ENCODE peak calls at places on chromosomes 12 and 14, in nine cellular contexts. One of them, this sample, is unnamed. For H3K4me1, the result is how much of the 10 kb centered on the place peaks cover.

GRCh38 chr14:60396718-60397343 is 89.0 kb downstream of the C14orf39 start:
- DNase-seq in CD8-positive, alpha-beta T cell: no peak
- DNase-seq in tibial artery: no peak
- DNase-seq in CD4-positive, CD25-positive, alpha-beta regulatory T cell: no peak
- DNase-seq in neuronal stem cell: no peak
- DNase-seq in IMR-90: peak
- DNase-seq in uterus: no peak
- DNase-seq in CD4-positive, alpha-beta memory T cell: no peak
- DNase-seq in fibroblast of lung: peak
- DNase-seq in this sample: no peak

GRCh38 chr14:94769413-94770250 is at the start of gene GSC:
- DNase-seq in CD8-positive, alpha-beta T cell: no peak
- DNase-seq in tibial artery: no peak
- DNase-seq in CD4-positive, CD25-positive, alpha-beta regulatory T cell: no peak
- DNase-seq in neuronal stem cell: no peak
- DNase-seq in IMR-90: peak
- DNase-seq in uterus: no peak
- DNase-seq in CD4-positive, alpha-beta memory T cell: no peak
- DNase-seq in fibroblast of lung: peak
- DNase-seq in this sample: peak

GRCh38 chr12:96311191-96311590 is 89.0 kb downstream of the CDK17 start:
- DNase-seq in CD8-positive, alpha-beta T cell: no peak
- DNase-seq in tibial artery: no peak
- DNase-seq in CD4-positive, CD25-positive, alpha-beta regulatory T cell: no peak
- DNase-seq in neuronal stem cell: no peak
- DNase-seq in IMR-90: no peak
- DNase-seq in uterus: no peak
- DNase-seq in CD4-positive, alpha-beta memory T cell: no peak
- DNase-seq in fibroblast of lung: no peak
- DNase-seq in this sample: no peak

GRCh38 chr12:32440120-32440865 is 40.9 kb downstream of the FGD4 start:
- DNase-seq in CD8-positive, alpha-beta T cell: no peak
- DNase-seq in tibial artery: no peak
- DNase-seq in CD4-positive, CD25-positive, alpha-beta regulatory T cell: no peak
- DNase-seq in neuronal stem cell: no peak
- DNase-seq in IMR-90: no peak
- DNase-seq in uterus: no peak
- DNase-seq in CD4-positive, alpha-beta memory T cell: no peak
- DNase-seq in fibroblast of lung: no peak
- DNase-seq in this sample: no peak

GRCh38 chr12:26077915-26078314 is 46.9 kb downstream of the BHLHE41 start:
- DNase-seq in CD8-positive, alpha-beta T cell: no peak
- DNase-seq in tibial artery: no peak
- DNase-seq in CD4-positive, CD25-positive, alpha-beta regulatory T cell: no peak
- DNase-seq in neuronal stem cell: no peak
- DNase-seq in IMR-90: peak
- DNase-seq in uterus: no peak
- DNase-seq in CD4-positive, alpha-beta memory T cell: no peak
- DNase-seq in fibroblast of lung: peak
- DNase-seq in this sample: no peak

GRCh38 chr12:6049992-6050391 is 74.5 kb downstream of the VWF start:
- DNase-seq in CD8-positive, alpha-beta T cell: no peak
- DNase-seq in tibial artery: no peak
- DNase-seq in CD4-positive, CD25-positive, alpha-beta regulatory T cell: no peak
- DNase-seq in neuronal stem cell: no peak
- DNase-seq in IMR-90: no peak
- DNase-seq in uterus: no peak
- DNase-seq in CD4-positive, alpha-beta memory T cell: no peak
- DNase-seq in fibroblast of lung: no peak
- DNase-seq in this sample: no peak

GRCh38 chr12:22728989-22729388 is 104.0 kb downstream of the ETNK1 start:
- DNase-seq in CD8-positive, alpha-beta T cell: no peak
- DNase-seq in tibial artery: no peak
- DNase-seq in CD4-positive, CD25-positive, alpha-beta regulatory T cell: no peak
- DNase-seq in neuronal stem cell: no peak
- DNase-seq in IMR-90: no peak
- DNase-seq in uterus: no peak
- DNase-seq in CD4-positive, alpha-beta memory T cell: no peak
- DNase-seq in fibroblast of lung: peak
- DNase-seq in this sample: no peak

GRCh38 chr12:91577586-91578539 is 395.2 kb upstream of the DCN start:
- DNase-seq in CD8-positive, alpha-beta T cell: no peak
- DNase-seq in tibial artery: no peak
- DNase-seq in CD4-positive, CD25-positive, alpha-beta regulatory T cell: no peak
- DNase-seq in neuronal stem cell: no peak
- DNase-seq in IMR-90: peak
- DNase-seq in uterus: no peak
- DNase-seq in CD4-positive, alpha-beta memory T cell: peak
- DNase-seq in fibroblast of lung: peak
- DNase-seq in this sample: no peak

GRCh38 chr12:51819851-51820720 is 28.4 kb downstream of the FIGNL2 start:
- DNase-seq in CD8-positive, alpha-beta T cell: no peak
- DNase-seq in tibial artery: no peak
- DNase-seq in CD4-positive, CD25-positive, alpha-beta regulatory T cell: peak
- DNase-seq in neuronal stem cell: no peak
- DNase-seq in IMR-90: no peak
- DNase-seq in uterus: peak
- DNase-seq in CD4-positive, alpha-beta memory T cell: no peak
- DNase-seq in fibroblast of lung: peak
- DNase-seq in this sample: peak

GRCh38 chr14:85527006-85527405 is 2.9 kb upstream of the FLRT2 start:
- DNase-seq in CD8-positive, alpha-beta T cell: no peak
- DNase-seq in tibial artery: no peak
- DNase-seq in CD4-positive, CD25-positive, alpha-beta regulatory T cell: no peak
- DNase-seq in neuronal stem cell: no peak
- DNase-seq in IMR-90: peak
- DNase-seq in uterus: no peak
- DNase-seq in CD4-positive, alpha-beta memory T cell: no peak
- DNase-seq in fibroblast of lung: peak
- DNase-seq in this sample: no peak

GRCh38 chr12:54193437-54193836 is 4.7 kb upstream of the SMUG1 start:
- DNase-seq in CD8-positive, alpha-beta T cell: no peak
- DNase-seq in tibial artery: no peak
- DNase-seq in CD4-positive, CD25-positive, alpha-beta regulatory T cell: no peak
- DNase-seq in neuronal stem cell: no peak
- DNase-seq in IMR-90: no peak
- DNase-seq in uterus: no peak
- DNase-seq in CD4-positive, alpha-beta memory T cell: no peak
- DNase-seq in fibroblast of lung: no peak
- DNase-seq in this sample: no peak

GRCh38 chr14:104925941-104926609 is 1.4 kb downstream of the PLD4 start:
- DNase-seq in CD8-positive, alpha-beta T cell: no peak
- DNase-seq in tibial artery: no peak
- DNase-seq in CD4-positive, CD25-positive, alpha-beta regulatory T cell: no peak
- DNase-seq in neuronal stem cell: no peak
- DNase-seq in IMR-90: no peak
- DNase-seq in uterus: no peak
- DNase-seq in CD4-positive, alpha-beta memory T cell: no peak
- DNase-seq in fibroblast of lung: peak
- DNase-seq in this sample: no peak

GRCh38 chr12:54579696-54580333 is 8.6 kb downstream of the PPP1R1A start:
- DNase-seq in CD8-positive, alpha-beta T cell: peak
- DNase-seq in tibial artery: peak
- DNase-seq in CD4-positive, CD25-positive, alpha-beta regulatory T cell: peak
- DNase-seq in neuronal stem cell: peak
- DNase-seq in IMR-90: peak
- DNase-seq in uterus: peak
- DNase-seq in CD4-positive, alpha-beta memory T cell: peak
- DNase-seq in fibroblast of lung: peak
- DNase-seq in this sample: peak

GRCh38 chr12:130281157-130281799 is 56.4 kb upstream of the PIWIL1 start:
- DNase-seq in CD8-positive, alpha-beta T cell: no peak
- DNase-seq in tibial artery: no peak
- DNase-seq in CD4-positive, CD25-positive, alpha-beta regulatory T cell: peak
- DNase-seq in neuronal stem cell: peak
- DNase-seq in IMR-90: no peak
- DNase-seq in uterus: no peak
- DNase-seq in CD4-positive, alpha-beta memory T cell: peak
- DNase-seq in fibroblast of lung: no peak
- DNase-seq in this sample: no peak
- H3K4me3 ChIP-seq in CD8-positive, alpha-beta T cell: no peak
- H3K4me3 ChIP-seq in tibial artery: peak
- H3K4me3 ChIP-seq in CD4-positive, CD25-positive, alpha-beta regulatory T cell: no peak
- H3K4me3 ChIP-seq in neuronal stem cell: no peak
- H3K4me3 ChIP-seq in IMR-90: no peak
- H3K4me3 ChIP-seq in uterus: no peak
- H3K4me3 ChIP-seq in CD4-positive, alpha-beta memory T cell: no peak
- H3K4me3 ChIP-seq in fibroblast of lung: no peak
- H3K4me3 ChIP-seq in this sample: peak

GRCh38 chr12:113227686-113228391 is 6.6 kb downstream of the TPCN1 start:
- DNase-seq in CD8-positive, alpha-beta T cell: no peak
- DNase-seq in tibial artery: no peak
- DNase-seq in CD4-positive, CD25-positive, alpha-beta regulatory T cell: no peak
- DNase-seq in neuronal stem cell: no peak
- DNase-seq in IMR-90: no peak
- DNase-seq in uterus: no peak
- DNase-seq in CD4-positive, alpha-beta memory T cell: no peak
- DNase-seq in fibroblast of lung: no peak
- DNase-seq in this sample: no peak
- H3K4me1 ChIP-seq in CD8-positive, alpha-beta T cell: under half
- H3K4me1 ChIP-seq in tibial artery: half or more
- H3K4me1 ChIP-seq in CD4-positive, CD25-positive, alpha-beta regulatory T cell: under half
- H3K4me1 ChIP-seq in neuronal stem cell: under half
- H3K4me1 ChIP-seq in IMR-90: under half
- H3K4me1 ChIP-seq in uterus: under half
- H3K4me1 ChIP-seq in CD4-positive, alpha-beta memory T cell: half or more
- H3K4me1 ChIP-seq in fibroblast of lung: under half
- H3K4me1 ChIP-seq in this sample: under half

GRCh38 chr14:23953464-23954278 is at the start of gene DHRS4:
- DNase-seq in CD8-positive, alpha-beta T cell: peak
- DNase-seq in tibial artery: peak
- DNase-seq in CD4-positive, CD25-positive, alpha-beta regulatory T cell: peak
- DNase-seq in neuronal stem cell: peak
- DNase-seq in IMR-90: peak
- DNase-seq in uterus: peak
- DNase-seq in CD4-positive, alpha-beta memory T cell: peak
- DNase-seq in fibroblast of lung: peak
- DNase-seq in this sample: peak
- H3K27ac ChIP-seq in CD8-positive, alpha-beta T cell: peak
- H3K27ac ChIP-seq in tibial artery: peak
- H3K27ac ChIP-seq in CD4-positive, CD25-positive, alpha-beta regulatory T cell: peak
- H3K27ac ChIP-seq in neuronal stem cell: peak
- H3K27ac ChIP-seq in IMR-90: peak
- H3K27ac ChIP-seq in uterus: peak
- H3K27ac ChIP-seq in CD4-positive, alpha-beta memory T cell: peak
- H3K27ac ChIP-seq in fibroblast of lung: peak
- H3K27ac ChIP-seq in this sample: peak

GRCh38 chr12:50506753-50507473 is 2.1 kb downstream of the DIP2B start:
- DNase-seq in CD8-positive, alpha-beta T cell: no peak
- DNase-seq in tibial artery: no peak
- DNase-seq in CD4-positive, CD25-positive, alpha-beta regulatory T cell: no peak
- DNase-seq in neuronal stem cell: no peak
- DNase-seq in IMR-90: no peak
- DNase-seq in uterus: no peak
- DNase-seq in CD4-positive, alpha-beta memory T cell: no peak
- DNase-seq in fibroblast of lung: peak
- DNase-seq in this sample: no peak
- H3K4me3 ChIP-seq in CD8-positive, alpha-beta T cell: no peak
- H3K4me3 ChIP-seq in tibial artery: no peak
- H3K4me3 ChIP-seq in CD4-positive, CD25-positive, alpha-beta regulatory T cell: peak
- H3K4me3 ChIP-seq in neuronal stem cell: peak
- H3K4me3 ChIP-seq in IMR-90: no peak
- H3K4me3 ChIP-seq in uterus: no peak
- H3K4me3 ChIP-seq in CD4-positive, alpha-beta memory T cell: no peak
- H3K4me3 ChIP-seq in fibroblast of lung: no peak
- H3K4me3 ChIP-seq in this sample: peak

DNA sequence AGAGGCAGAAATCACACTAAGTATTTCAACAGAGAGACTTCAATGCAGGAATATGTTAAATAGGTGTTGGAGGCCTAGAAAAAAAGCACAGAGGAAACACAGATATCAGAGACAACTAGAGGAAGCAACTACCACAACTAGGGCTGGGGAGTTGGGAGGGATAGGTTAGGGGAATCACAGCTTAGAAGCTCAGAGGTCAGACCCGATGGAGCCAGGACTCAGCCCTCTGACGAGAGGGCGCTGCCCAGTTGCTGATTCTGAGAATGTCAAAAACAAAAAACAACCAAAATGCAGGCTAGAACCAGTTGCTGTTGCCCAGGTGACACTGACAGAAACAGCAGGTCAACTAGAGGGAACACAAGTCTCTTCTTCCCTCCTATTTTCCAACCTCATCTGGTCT is 2.9 kb upstream of the GARIN2 start:
- DNase-seq in CD8-positive, alpha-beta T cell: no peak
- DNase-seq in tibial artery: no peak
- DNase-seq in CD4-positive, CD25-positive, alpha-beta regulatory T cell: no peak
- DNase-seq in neuronal stem cell: no peak
- DNase-seq in IMR-90: no peak
- DNase-seq in uterus: no peak
- DNase-seq in CD4-positive, alpha-beta memory T cell: peak
- DNase-seq in fibroblast of lung: no peak
- DNase-seq in this sample: no peak
- H3K4me1 ChIP-seq in CD8-positive, alpha-beta T cell: under half
- H3K4me1 ChIP-seq in tibial artery: under half
- H3K4me1 ChIP-seq in CD4-positive, CD25-positive, alpha-beta regulatory T cell: under half
- H3K4me1 ChIP-seq in neuronal stem cell: under half
- H3K4me1 ChIP-seq in IMR-90: under half
- H3K4me1 ChIP-seq in uterus: under half
- H3K4me1 ChIP-seq in CD4-positive, alpha-beta memory T cell: under half
- H3K4me1 ChIP-seq in fibroblast of lung: under half
- H3K4me1 ChIP-seq in this sample: under half

GRCh38 chr12:121767525-121768016 is 25.9 kb downstream of the RHOF start:
- DNase-seq in CD8-positive, alpha-beta T cell: no peak
- DNase-seq in tibial artery: peak
- DNase-seq in CD4-positive, CD25-positive, alpha-beta regulatory T cell: no peak
- DNase-seq in neuronal stem cell: no peak
- DNase-seq in IMR-90: peak
- DNase-seq in uterus: peak
- DNase-seq in CD4-positive, alpha-beta memory T cell: no peak
- DNase-seq in fibroblast of lung: peak
- DNase-seq in this sample: no peak
- H3K27ac ChIP-seq in CD8-positive, alpha-beta T cell: no peak
- H3K27ac ChIP-seq in tibial artery: peak
- H3K27ac ChIP-seq in CD4-positive, CD25-positive, alpha-beta regulatory T cell: no peak
- H3K27ac ChIP-seq in neuronal stem cell: no peak
- H3K27ac ChIP-seq in IMR-90: peak
- H3K27ac ChIP-seq in uterus: peak
- H3K27ac ChIP-seq in CD4-positive, alpha-beta memory T cell: no peak
- H3K27ac ChIP-seq in fibroblast of lung: peak
- H3K27ac ChIP-seq in this sample: no peak

GRCh38 chr12:3431685-3432084 is 59.3 kb upstream of the PRMT8 start:
- DNase-seq in CD8-positive, alpha-beta T cell: no peak
- DNase-seq in tibial artery: no peak
- DNase-seq in CD4-positive, CD25-positive, alpha-beta regulatory T cell: no peak
- DNase-seq in neuronal stem cell: no peak
- DNase-seq in IMR-90: no peak
- DNase-seq in uterus: no peak
- DNase-seq in CD4-positive, alpha-beta memory T cell: no peak
- DNase-seq in fibroblast of lung: no peak
- DNase-seq in this sample: no peak
- H3K4me3 ChIP-seq in CD8-positive, alpha-beta T cell: no peak
- H3K4me3 ChIP-seq in tibial artery: no peak
- H3K4me3 ChIP-seq in CD4-positive, CD25-positive, alpha-beta regulatory T cell: no peak
- H3K4me3 ChIP-seq in neuronal stem cell: no peak
- H3K4me3 ChIP-seq in IMR-90: no peak
- H3K4me3 ChIP-seq in uterus: no peak
- H3K4me3 ChIP-seq in CD4-positive, alpha-beta memory T cell: no peak
- H3K4me3 ChIP-seq in fibroblast of lung: no peak
- H3K4me3 ChIP-seq in this sample: no peak